ENCODE peak calls at places on chromosomes 1 and 21, in four cellular contexts. One of them, this sample, is unnamed.

GRCh38 chr1:67552336-67552759 is 122.1 kb upstream of the SERBP1 start:
- DNase-seq in CD4-positive, alpha-beta T cell: no peak
- DNase-seq in GM12864: no peak
- DNase-seq in GM06990: no peak
- DNase-seq in this sample: no peak

GRCh38 chr1:15326691-15327530 is 79.9 kb downstream of the FHAD1 start:
- DNase-seq in CD4-positive, alpha-beta T cell: no peak
- DNase-seq in GM12864: no peak
- DNase-seq in GM06990: no peak
- DNase-seq in this sample: no peak

GRCh38 chr1:155124503-155125463 is 2.9 kb upstream of the EFNA1 start:
- DNase-seq in CD4-positive, alpha-beta T cell: no peak
- DNase-seq in GM12864: no peak
- DNase-seq in GM06990: no peak
- DNase-seq in this sample: no peak

GRCh38 chr1:115074839-115075534 is 14.3 kb downstream of the TSPAN2 start:
- DNase-seq in CD4-positive, alpha-beta T cell: no peak
- DNase-seq in GM12864: no peak
- DNase-seq in GM06990: no peak
- DNase-seq in this sample: no peak

GRCh38 chr1:106961671-106962070 is 94.8 kb upstream of the PRMT6 start:
- DNase-seq in CD4-positive, alpha-beta T cell: no peak
- DNase-seq in GM12864: no peak
- DNase-seq in GM06990: no peak
- DNase-seq in this sample: no peak

GRCh38 chr1:178579562-178579961 is 66.7 kb downstream of the TEX35 start:
- DNase-seq in CD4-positive, alpha-beta T cell: no peak
- DNase-seq in GM12864: peak
- DNase-seq in GM06990: no peak
- DNase-seq in this sample: no peak

GRCh38 chr21:43663033-43663432 is 3.7 kb downstream of the RRP1B start:
- DNase-seq in CD4-positive, alpha-beta T cell: no peak
- DNase-seq in GM12864: no peak
- DNase-seq in GM06990: no peak
- DNase-seq in this sample: no peak

GRCh38 chr1:34518146-34518545 is 236.7 kb upstream of the GJB5 start:
- DNase-seq in CD4-positive, alpha-beta T cell: no peak
- DNase-seq in GM12864: no peak
- DNase-seq in GM06990: no peak
- DNase-seq in this sample: no peak

GRCh38 chr1:212256404-212256803 is 28.8 kb upstream of the PPP2R5A start:
- DNase-seq in CD4-positive, alpha-beta T cell: no peak
- DNase-seq in GM12864: peak
- DNase-seq in GM06990: peak
- DNase-seq in this sample: no peak

GRCh38 chr1:178091986-178092745 is 1.7 kb upstream of the RASAL2 start:
- DNase-seq in CD4-positive, alpha-beta T cell: no peak
- DNase-seq in GM12864: no peak
- DNase-seq in GM06990: no peak
- DNase-seq in this sample: no peak

GRCh38 chr1:82778612-82779011 is 977.9 kb downstream of the ADGRL2 start:
- DNase-seq in CD4-positive, alpha-beta T cell: no peak
- DNase-seq in GM12864: no peak
- DNase-seq in GM06990: no peak
- DNase-seq in this sample: no peak

GRCh38 chr1:212980123-212980800 is 29.9 kb downstream of the VASH2 start:
- DNase-seq in CD4-positive, alpha-beta T cell: no peak
- DNase-seq in GM12864: no peak
- DNase-seq in GM06990: no peak
- DNase-seq in this sample: no peak

GRCh38 chr1:44655609-44656008 is 18.7 kb downstream of the TMEM53 start:
- DNase-seq in CD4-positive, alpha-beta T cell: no peak
- DNase-seq in GM12864: no peak
- DNase-seq in GM06990: no peak
- DNase-seq in this sample: no peak

GRCh38 chr1:224482619-224483018 is 48.0 kb upstream of the WDR26 start:
- DNase-seq in CD4-positive, alpha-beta T cell: no peak
- DNase-seq in GM12864: no peak
- DNase-seq in GM06990: no peak
- DNase-seq in this sample: no peak

GRCh38 chr1:67766117-67766978 is 66.9 kb downstream of the GNG12 start:
- DNase-seq in CD4-positive, alpha-beta T cell: peak
- DNase-seq in GM12864: no peak
- DNase-seq in GM06990: no peak
- DNase-seq in this sample: peak

GRCh38 chr1:145692785-145693443 is 14.3 kb downstream of the PDZK1 start:
- DNase-seq in CD4-positive, alpha-beta T cell: no peak
- DNase-seq in GM12864: no peak
- DNase-seq in GM06990: no peak
- DNase-seq in this sample: no peak

DNA sequence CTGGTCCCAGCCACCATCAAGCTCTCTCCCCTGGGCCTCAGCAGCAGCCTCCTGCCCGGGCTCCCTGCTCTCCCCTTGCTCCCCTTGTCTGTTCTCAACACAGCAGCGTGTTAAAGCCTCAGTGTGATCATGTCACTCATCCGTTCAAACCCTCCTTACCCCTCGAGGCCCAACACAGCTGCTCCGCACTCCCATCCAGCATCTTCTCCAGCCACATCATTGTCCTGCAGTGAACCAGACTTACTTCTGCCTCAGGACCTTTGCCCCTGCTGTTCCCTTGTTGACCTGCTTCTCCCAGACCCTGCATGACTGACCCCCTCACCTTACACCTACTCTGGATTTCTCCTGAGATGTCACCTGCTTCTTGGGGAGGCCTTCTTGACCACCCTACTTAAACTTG is 13.3 kb downstream of the CDK18 start:
- DNase-seq in CD4-positive, alpha-beta T cell: no peak
- DNase-seq in GM12864: no peak
- DNase-seq in GM06990: no peak
- DNase-seq in this sample: no peak
- TF ChIP-seq CTCF in CD4-positive, alpha-beta T cell: no peak
- TF ChIP-seq CTCF in GM12864: no peak
- TF ChIP-seq CTCF in GM06990: no peak
- TF ChIP-seq CTCF in this sample: no peak

GRCh38 chr1:65467536-65467935 is 47.1 kb downstream of the LEPR start:
- DNase-seq in CD4-positive, alpha-beta T cell: no peak
- DNase-seq in GM12864: no peak
- DNase-seq in GM06990: no peak
- DNase-seq in this sample: peak
- TF ChIP-seq CTCF in CD4-positive, alpha-beta T cell: no peak
- TF ChIP-seq CTCF in GM12864: no peak
- TF ChIP-seq CTCF in GM06990: no peak
- TF ChIP-seq CTCF in this sample: peak

DNA sequence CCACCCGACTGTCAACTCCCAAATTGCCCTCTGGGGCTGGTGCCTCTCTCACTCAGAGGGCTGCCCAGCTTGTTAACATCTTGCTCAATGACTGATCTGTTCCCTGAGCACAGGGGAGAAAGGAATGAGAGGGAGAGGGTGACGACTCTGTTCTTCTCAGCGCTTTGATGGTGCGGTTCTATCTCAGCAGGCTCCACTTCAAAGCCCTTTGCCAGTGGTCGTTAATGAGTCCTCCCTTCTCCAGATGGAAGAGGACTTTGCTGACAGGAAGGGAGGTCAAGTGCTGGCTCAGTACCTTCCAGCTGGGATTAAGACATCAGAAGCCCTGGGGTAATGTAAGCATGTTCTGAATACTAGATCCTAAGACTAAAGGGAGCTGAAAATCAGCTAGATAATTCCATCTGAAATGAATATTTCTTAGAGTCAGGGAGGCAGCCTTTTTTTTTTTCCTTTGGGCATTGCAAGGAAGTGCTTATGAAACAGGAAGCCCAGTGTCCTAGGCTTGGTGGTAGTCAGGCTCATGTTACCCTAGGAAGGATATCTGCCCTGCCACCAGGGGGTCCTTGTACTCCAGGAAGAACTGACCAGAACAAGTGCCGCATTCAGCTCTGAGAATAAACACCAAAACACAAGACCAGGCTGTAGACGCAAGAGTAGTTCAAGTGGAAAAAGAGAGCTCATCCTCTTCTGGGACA is 4.7 kb downstream of the FMOD start:
- DNase-seq in CD4-positive, alpha-beta T cell: no peak
- DNase-seq in GM12864: no peak
- DNase-seq in GM06990: no peak
- DNase-seq in this sample: no peak
- TF ChIP-seq CTCF in CD4-positive, alpha-beta T cell: no peak
- TF ChIP-seq CTCF in GM12864: peak
- TF ChIP-seq CTCF in GM06990: no peak
- TF ChIP-seq CTCF in this sample: no peak

DNA sequence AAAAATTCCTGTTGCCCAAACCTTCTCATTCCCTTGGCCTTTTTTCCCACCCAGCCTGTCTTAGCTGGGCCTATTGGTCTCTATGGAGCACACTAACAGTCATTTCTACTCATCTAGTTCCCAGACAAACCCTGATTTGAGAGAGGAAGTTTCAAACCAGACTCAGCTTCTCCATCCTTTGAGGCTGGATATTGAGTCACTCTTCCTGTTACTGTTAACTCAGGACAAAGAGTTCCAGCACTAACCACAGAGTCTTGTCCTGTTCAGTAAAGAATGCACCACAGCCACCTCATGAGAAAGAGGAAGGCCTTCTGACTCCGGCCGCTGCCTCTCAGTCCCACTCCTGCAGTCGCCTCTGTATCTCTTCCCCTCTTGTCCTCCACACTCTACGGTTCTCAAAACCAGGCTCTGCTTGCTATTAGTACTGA is 137.8 kb downstream of the PTPRC start:
- DNase-seq in CD4-positive, alpha-beta T cell: no peak
- DNase-seq in GM12864: no peak
- DNase-seq in GM06990: no peak
- DNase-seq in this sample: no peak
- TF ChIP-seq CTCF in CD4-positive, alpha-beta T cell: no peak
- TF ChIP-seq CTCF in GM12864: no peak
- TF ChIP-seq CTCF in GM06990: no peak
- TF ChIP-seq CTCF in this sample: no peak

GRCh38 chr1:85689788-85690404 is 18.3 kb downstream of the ZNHIT6 start:
- DNase-seq in CD4-positive, alpha-beta T cell: no peak
- DNase-seq in GM12864: no peak
- DNase-seq in GM06990: no peak
- DNase-seq in this sample: no peak

GRCh38 chr1:85697895-85698294 is 10.3 kb downstream of the ZNHIT6 start:
- DNase-seq in CD4-positive, alpha-beta T cell: no peak
- DNase-seq in GM12864: no peak
- DNase-seq in GM06990: no peak
- DNase-seq in this sample: no peak

GRCh38 chr1:85692730-85693314 is 15.4 kb downstream of the ZNHIT6 start:
- DNase-seq in CD4-positive, alpha-beta T cell: no peak
- DNase-seq in GM12864: no peak
- DNase-seq in GM06990: no peak
- DNase-seq in this sample: no peak
- TF ChIP-seq CTCF in CD4-positive, alpha-beta T cell: no peak
- TF ChIP-seq CTCF in GM12864: peak
- TF ChIP-seq CTCF in GM06990: peak
- TF ChIP-seq CTCF in this sample: peak

GRCh38 chr1:117061986-117062415 is 1.9 kb downstream of the TTF2 start:
- DNase-seq in CD4-positive, alpha-beta T cell: no peak
- DNase-seq in GM12864: peak
- DNase-seq in GM06990: no peak
- DNase-seq in this sample: no peak

GRCh38 chr1:117059334-117059677 is 820 bp upstream of the TTF2 start:
- DNase-seq in CD4-positive, alpha-beta T cell: peak
- DNase-seq in GM12864: peak
- DNase-seq in GM06990: no peak
- DNase-seq in this sample: peak

GRCh38 chr1:117058810-117059209 is 1.3 kb upstream of the TTF2 start:
- DNase-seq in CD4-positive, alpha-beta T cell: no peak
- DNase-seq in GM12864: no peak
- DNase-seq in GM06990: no peak
- DNase-seq in this sample: no peak

GRCh38 chr1:117060441-117061317 is 553 bp downstream of the TTF2 start:
- DNase-seq in CD4-positive, alpha-beta T cell: no peak
- DNase-seq in GM12864: peak
- DNase-seq in GM06990: no peak
- DNase-seq in this sample: peak

GRCh38 chr1:117059678-117060440 is at the start of gene TTF2:
- DNase-seq in CD4-positive, alpha-beta T cell: peak
- DNase-seq in GM12864: peak
- DNase-seq in GM06990: peak
- DNase-seq in this sample: peak
- TF ChIP-seq CTCF in CD4-positive, alpha-beta T cell: peak
- TF ChIP-seq CTCF in GM12864: no peak
- TF ChIP-seq CTCF in GM06990: no peak
- TF ChIP-seq CTCF in this sample: peak